ENCODE peak calls at places on chromosomes 13 and 19, in four cellular contexts. Y, T, V and R are unnamed samples.

GRCh38 chr13:33322474-33322827 is 36.9 kb upstream of the STARD13 start:
- DNase-seq in T (no peak), V (no peak), Y (no peak), R (no peak)

GRCh38 chr19:6427131-6427530 is 2.5 kb upstream of the KHSRP start:
- DNase-seq in T (no peak), V (no peak), Y (no peak), R (no peak)

GRCh38 chr13:113863511-113864302 is at the start of gene GAS6:
- DNase-seq in T (peak), Y (peak), V (no peak), R (peak)

GRCh38 chr19:50432221-50432626 is 468 bp upstream of the MYBPC2 start:
- DNase-seq in T (no peak), Y (no peak), V (no peak), R (no peak)

GRCh38 chr13:24280722-24281121 is 28.7 kb upstream of the C1QTNF9 start:
- DNase-seq in V (no peak), Y (no peak), T (no peak), R (no peak)

GRCh38 chr13:52797176-52797575 is 51.3 kb downstream of the PCDH8 start:
- DNase-seq in T (no peak), V (no peak), Y (no peak), R (no peak)

GRCh38 chr13:99740261-99740979 is 231.1 kb downstream of the ZIC5 start:
- DNase-seq in Y (no peak), T (no peak), V (no peak), R (peak)

GRCh38 chr19:58317481-58318072 is 9.2 kb upstream of the ZSCAN22 start:
- DNase-seq in T (peak), Y (no peak), V (no peak), R (no peak)

GRCh38 chr13:93320942-93321341 is 94.3 kb downstream of the GPC6 start:
- DNase-seq in V (no peak), Y (no peak), T (no peak), R (no peak)

GRCh38 chr13:78239681-78240080 is 321.1 kb upstream of the EDNRB start:
- DNase-seq in V (no peak), Y (no peak), T (no peak), R (no peak)

GRCh38 chr13:40344270-40345148 is 321.9 kb downstream of the FOXO1 start:
- DNase-seq in Y (no peak), V (peak), T (no peak), R (no peak)

GRCh38 chr19:7722231-7722651 is 9.7 kb downstream of the CLEC4G start:
- DNase-seq in V (no peak), T (no peak), Y (no peak), R (no peak)

GRCh38 chr19:42246143-42246868 is 3.9 kb upstream of the GSK3A start:
- DNase-seq in V (no peak), T (peak), Y (peak), R (peak)

GRCh38 chr19:1935484-1936208 is 5.3 kb upstream of the CSNK1G2 start:
- DNase-seq in Y (no peak), V (peak), T (peak), R (no peak)

GRCh38 chr13:35936579-35936978 is 194.6 kb downstream of the DCLK1 start:
- DNase-seq in V (no peak), T (no peak), Y (no peak), R (no peak)

GRCh38 chr13:92821324-92821723 is 405.3 kb upstream of the GPC6 start:
- DNase-seq in T (no peak), Y (no peak), V (no peak), R (no peak)

GRCh38 chr13:41061914-41062837 is 867 bp downstream of the WBP4 start:
- DNase-seq in Y (peak), T (peak), V (no peak), R (no peak)

GRCh38 chr19:5623397-5624153 is 692 bp downstream of the SAFB start:
- DNase-seq in Y (no peak), V (no peak), T (no peak), R (no peak)

GRCh38 chr19:35563207-35563829 is at the start of gene ATP4A:
- DNase-seq in Y (no peak), T (no peak), V (no peak), R (no peak)

GRCh38 chr19:4352701-4353121 is 9.3 kb downstream of the MPND start:
- DNase-seq in Y (peak), T (peak), V (peak), R (no peak)

GRCh38 chr13:76148374-76148773 is 512.2 kb downstream of the LMO7 start:
- DNase-seq in V (no peak), T (no peak), Y (no peak), R (no peak)

GRCh38 chr13:101451641-101452040 is 834 bp upstream of the ITGBL1 start:
- DNase-seq in T (no peak), V (no peak), Y (no peak), R (no peak)

GRCh38 chr13:80214521-80214941 is 126.4 kb downstream of the SPRY2 start:
- DNase-seq in V (no peak), T (no peak), Y (no peak), R (no peak)
- TF ChIP-seq HDAC2 in V (no peak), T (no peak), Y (no peak), R (no peak)

DNA sequence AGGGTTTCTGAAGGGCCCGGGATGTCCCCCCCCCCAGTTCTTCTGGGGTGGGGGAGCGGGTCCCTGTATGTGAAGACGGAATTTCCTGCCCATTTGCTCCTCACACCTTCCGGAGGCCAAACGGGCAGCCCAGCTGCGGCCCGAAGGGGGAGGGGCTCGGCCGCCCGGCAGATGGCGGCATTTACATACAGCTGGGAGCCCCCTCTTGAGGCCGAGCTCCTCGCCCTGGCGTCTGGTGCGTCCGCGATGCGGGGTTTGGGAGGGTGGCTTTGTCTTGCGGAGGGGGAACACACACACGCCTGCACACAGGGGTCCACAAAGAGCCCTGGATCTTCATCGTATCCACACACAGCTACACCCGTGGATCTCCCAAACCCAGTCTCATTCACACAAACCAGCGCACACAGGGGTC is 891 bp upstream of the DLL3 start:
- DNase-seq in Y (no peak), T (peak), V (peak), R (peak)
- TF ChIP-seq PHF8 in Y (no peak), T (no peak), V (no peak), R (no peak)

GRCh38 chr13:21837841-21838551 is 167.1 kb downstream of the FGF9 start:
- DNase-seq in V (peak), T (no peak), Y (no peak), R (no peak)
- TF ChIP-seq HDAC2 in V (peak), T (no peak), Y (no peak), R (no peak)

GRCh38 chr19:30366282-30366681 is 5.9 kb upstream of the ZNF536 start:
- DNase-seq in Y (no peak), V (no peak), T (no peak), R (no peak)
- TF ChIP-seq PHF8 in Y (no peak), V (no peak), T (no peak), R (no peak)

GRCh38 chr13:38045278-38046048 is 175.9 kb upstream of the TRPC4 start:
- DNase-seq in V (peak), Y (no peak), T (peak), R (peak)
- TF ChIP-seq HDAC2 in V (no peak), Y (no peak), T (no peak), R (no peak)

GRCh38 chr19:37342753-37343152 is 28.1 kb upstream of the ZNF527 start:
- DNase-seq in V (no peak), Y (no peak), T (no peak), R (no peak)
- TF ChIP-seq PHF8 in V (no peak), Y (no peak), T (no peak), R (no peak)

GRCh38 chr19:14576363-14576762 is 4.5 kb upstream of the NDUFB7 start:
- DNase-seq in Y (no peak), V (no peak), T (no peak), R (no peak)
- TF ChIP-seq HDAC2 in Y (no peak), V (no peak), T (no peak), R (no peak)